ENCODE peak calls at places on chromosomes 6 and 20, in four cellular contexts. D is A549, N is K562, O is HepG2. C is an unnamed sample.

GRCh38 chr20:23007462-23007861 is 27.6 kb upstream of the SSTR4 start:
- DNase-seq in D (no peak), N (no peak), O (no peak), C (no peak)

GRCh38 chr6:91781946-91782345 is 1195.1 kb upstream of the MAP3K7 start:
- DNase-seq in D (no peak), N (no peak), O (no peak), C (no peak)

GRCh38 chr6:21754891-21755290 is 161.3 kb downstream of the SOX4 start:
- DNase-seq in D (peak), N (no peak), O (no peak), C (no peak)

GRCh38 chr20:13868331-13868730 is 83.5 kb downstream of the NDUFAF5 start:
- DNase-seq in D (peak), N (no peak), O (no peak), C (no peak)

GRCh38 chr20:60400567-60400966 is 442.3 kb downstream of the CDH26 start:
- DNase-seq in D (no peak), N (no peak), O (no peak), C (no peak)

GRCh38 chr6:35485402-35485877 is 11.4 kb downstream of the TEAD3 start:
- DNase-seq in D (no peak), N (no peak), O (no peak), C (peak)

GRCh38 chr6:20873425-20874190 is 339.4 kb downstream of the CDKAL1 start:
- DNase-seq in D (peak), N (no peak), O (no peak), C (no peak)

GRCh38 chr6:137926207-137926731 is 59.2 kb downstream of the TNFAIP3 start:
- DNase-seq in D (no peak), N (peak), O (no peak), C (peak)

GRCh38 chr20:46028110-46028509 is 905 bp upstream of the SLC12A5 start:
- DNase-seq in D (no peak), N (no peak), O (no peak), C (no peak)

GRCh38 chr20:61868006-61868405 is 197.7 kb downstream of the TAF4 start:
- DNase-seq in D (no peak), N (no peak), O (no peak), C (no peak)

GRCh38 chr6:104789770-104790190 is 69.9 kb downstream of the HACE1 start:
- DNase-seq in D (peak), N (peak), O (peak), C (no peak)

GRCh38 chr6:167140589-167141474 is 16.9 kb downstream of the GPR31 start:
- DNase-seq in D (no peak), N (no peak), O (peak), C (no peak)

GRCh38 chr6:47780510-47781356 is 1.1 kb upstream of the OPN5 start:
- DNase-seq in D (peak), N (peak), O (peak), C (no peak)

DNA sequence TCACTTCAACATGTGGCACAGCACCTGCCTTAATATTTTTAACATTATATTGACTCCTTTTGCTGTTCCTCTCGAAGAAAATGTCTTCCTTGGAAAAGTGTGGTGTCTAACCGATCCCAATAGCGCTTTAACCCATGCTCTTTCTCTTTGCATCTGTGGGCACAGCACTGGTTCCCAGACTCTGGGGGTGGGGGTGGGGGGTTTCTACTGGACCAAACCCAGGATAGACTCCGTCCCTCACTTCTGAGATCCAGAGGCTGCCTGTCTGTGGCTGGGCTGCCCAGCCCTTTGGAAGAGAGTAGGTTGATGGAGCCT is 3.9 kb upstream of the ZNF292 start:
- DNase-seq in D (no peak), N (no peak), O (no peak), C (no peak)
- TF ChIP-seq NR3C1 in D (no peak), N (no peak), O (no peak), C (no peak)

DNA sequence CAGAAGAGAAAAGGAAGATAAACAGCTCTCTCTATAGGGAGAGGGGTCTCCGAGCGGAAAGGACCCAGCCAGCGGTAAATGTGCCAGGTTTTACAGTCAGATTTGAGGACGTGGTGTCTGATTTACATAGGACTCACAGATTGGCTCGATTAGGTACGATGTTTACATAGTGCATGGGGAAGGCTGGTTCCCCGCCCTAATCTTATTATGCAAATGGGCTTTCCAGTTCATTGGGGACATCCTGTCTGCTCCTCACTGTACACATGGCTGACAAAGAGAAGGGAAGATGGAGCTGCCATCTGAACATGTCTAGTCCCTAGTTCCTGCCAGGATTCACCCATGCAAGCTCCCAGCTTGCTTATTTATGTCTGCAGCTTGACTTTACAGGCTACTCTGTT is 119.9 kb downstream of the RNF144B start:
- DNase-seq in D (no peak), N (peak), O (no peak), C (no peak)
- TF ChIP-seq NR3C1 in D (no peak), N (no peak), O (no peak), C (no peak)

GRCh38 chr6:160929831-160930230 is 61.7 kb upstream of the MAP3K4 start:
- DNase-seq in D (no peak), N (no peak), O (no peak), C (no peak)

GRCh38 chr6:160933256-160933655 is 58.3 kb upstream of the MAP3K4 start:
- DNase-seq in D (no peak), N (peak), O (peak), C (peak)

GRCh38 chr6:160931378-160932343 is 59.9 kb upstream of the MAP3K4 start:
- DNase-seq in D (no peak), N (no peak), O (no peak), C (no peak)

GRCh38 chr6:160927416-160927815 is 64.2 kb upstream of the MAP3K4 start:
- DNase-seq in D (no peak), N (no peak), O (no peak), C (no peak)

GRCh38 chr6:160930547-160931377 is 60.8 kb upstream of the MAP3K4 start:
- DNase-seq in D (peak), N (peak), O (peak), C (peak)
- TF ChIP-seq NR3C1 in D (no peak), N (no peak), O (no peak), C (no peak)

GRCh38 chr6:152209211-152209610 is 401.7 kb downstream of the ESR1 start:
- DNase-seq in D (no peak), N (no peak), O (no peak), C (no peak)

GRCh38 chr6:152204584-152204983 is 397.1 kb downstream of the ESR1 start:
- DNase-seq in D (no peak), N (no peak), O (no peak), C (no peak)

GRCh38 chr6:152206072-152206818 is 398.8 kb downstream of the ESR1 start:
- DNase-seq in D (peak), N (peak), O (peak), C (peak)

GRCh38 chr6:152212437-152212836 is 405.0 kb downstream of the ESR1 start:
- DNase-seq in D (no peak), N (no peak), O (no peak), C (no peak)

DNA sequence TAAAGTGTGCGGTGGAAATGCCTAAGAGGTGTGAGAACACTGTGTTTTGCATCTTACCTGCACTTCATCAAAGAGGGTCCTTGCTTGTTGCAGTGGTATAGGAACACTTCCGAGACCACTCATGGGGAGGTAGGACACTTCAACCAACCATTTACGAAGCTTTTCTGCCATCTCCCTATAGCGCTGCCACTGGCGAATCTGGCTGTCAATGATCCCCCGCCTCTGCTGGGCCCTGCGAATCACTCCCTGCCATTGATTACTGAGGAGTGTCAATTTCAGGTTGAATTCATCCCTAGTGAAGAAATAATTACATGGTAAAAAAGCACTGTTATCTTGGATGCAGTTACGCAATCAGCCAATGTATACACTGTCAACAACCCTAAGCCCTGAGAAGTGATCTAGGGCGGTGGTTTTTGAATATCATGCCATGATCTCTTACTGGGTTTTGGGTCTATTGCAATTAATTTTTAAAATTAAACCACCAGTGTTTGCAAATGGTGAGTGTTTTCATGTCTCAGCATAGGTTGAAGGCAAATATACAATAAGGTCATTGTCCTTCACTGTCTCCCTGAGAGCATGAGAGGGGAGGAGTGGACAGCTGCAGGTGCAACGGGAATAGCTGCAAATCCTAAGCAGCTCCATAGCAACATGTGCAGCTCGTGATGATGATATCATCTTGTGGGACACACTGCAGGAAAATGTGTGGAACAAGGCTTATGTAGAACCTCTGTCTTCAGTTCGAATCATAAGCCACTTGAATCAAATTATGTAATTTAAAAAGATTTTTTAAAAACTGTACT is 400.6 kb downstream of the ESR1 start:
- DNase-seq in D (no peak), N (no peak), O (peak), C (no peak)
- TF ChIP-seq NR3C1 in D (no peak), N (no peak), O (no peak), C (no peak)

GRCh38 chr20:32078777-32079176 is 26.7 kb downstream of the HCK start:
- DNase-seq in D (no peak), N (no peak), O (no peak), C (no peak)

GRCh38 chr20:32079655-32080109 is 27.6 kb downstream of the HCK start:
- DNase-seq in D (no peak), N (peak), O (peak), C (no peak)

GRCh38 chr20:32080783-32081182 is 28.7 kb upstream of the TM9SF4 start:
- DNase-seq in D (no peak), N (no peak), O (no peak), C (no peak)

GRCh38 chr20:32077192-32077591 is 25.1 kb downstream of the HCK start:
- DNase-seq in D (no peak), N (no peak), O (no peak), C (no peak)

GRCh38 chr20:32078322-32078721 is 26.3 kb downstream of the HCK start:
- DNase-seq in D (no peak), N (no peak), O (no peak), C (no peak)
- TF ChIP-seq NR3C1 in D (no peak), N (no peak), O (no peak), C (no peak)

DNA sequence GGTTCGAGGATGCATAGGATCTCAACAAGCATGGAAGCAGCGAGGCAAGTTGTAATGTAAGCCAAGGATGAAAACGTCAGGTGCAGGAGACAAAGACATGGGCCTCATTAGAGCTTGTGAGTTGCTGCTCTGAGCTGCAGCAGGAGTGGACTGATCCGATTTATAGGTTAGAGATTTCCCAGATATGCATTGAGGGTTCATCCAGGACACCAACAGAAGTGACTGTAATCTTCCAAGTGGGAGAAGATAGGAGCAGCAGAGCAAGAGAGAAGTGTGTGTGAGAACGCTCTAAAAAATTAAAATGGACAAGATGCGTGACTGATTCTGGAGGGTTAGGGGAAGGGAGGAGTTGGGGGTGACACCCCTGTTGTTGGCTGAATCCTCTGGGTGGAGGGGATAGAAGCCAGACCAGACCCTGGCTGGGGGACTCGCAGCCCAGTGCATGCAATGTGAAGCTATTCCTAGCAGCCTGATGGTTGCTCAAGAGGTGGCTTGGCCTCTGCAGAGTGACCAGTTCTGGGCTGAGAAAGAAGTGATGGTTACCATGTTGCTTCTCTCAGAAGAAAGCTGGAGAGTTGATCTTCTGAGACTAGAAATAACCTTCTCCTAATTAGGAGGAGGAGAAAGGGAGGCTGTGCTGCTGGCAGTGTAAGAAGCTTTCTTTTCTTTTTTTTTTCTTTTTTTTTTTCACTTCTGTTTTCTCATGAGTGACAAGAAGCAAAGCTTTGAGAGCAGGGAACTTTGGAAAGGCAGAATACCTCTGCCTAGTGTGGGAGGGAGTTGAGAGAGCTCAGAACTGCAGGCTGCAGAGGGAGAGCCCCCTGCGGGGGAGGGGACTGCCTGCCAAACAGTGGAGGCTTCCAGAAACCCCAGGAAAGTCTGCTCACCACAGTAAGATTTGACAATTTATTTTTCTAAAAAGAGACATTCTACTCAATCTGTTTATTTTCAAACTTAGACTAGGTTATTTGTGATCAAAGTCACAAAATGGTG is 116.9 kb downstream of the SLX4IP start:
- DNase-seq in D (no peak), N (peak), O (no peak), C (peak)
- TF ChIP-seq NR3C1 in D (no peak), N (no peak), O (no peak), C (no peak)

GRCh38 chr20:16206817-16207216 is 366.4 kb downstream of the KIF16B start:
- DNase-seq in D (no peak), N (no peak), O (no peak), C (no peak)

GRCh38 chr20:16205505-16205904 is 367.7 kb downstream of the KIF16B start:
- DNase-seq in D (no peak), N (no peak), O (no peak), C (no peak)

GRCh38 chr20:16203091-16203490 is 370.2 kb downstream of the KIF16B start:
- DNase-seq in D (no peak), N (no peak), O (no peak), C (no peak)

DNA sequence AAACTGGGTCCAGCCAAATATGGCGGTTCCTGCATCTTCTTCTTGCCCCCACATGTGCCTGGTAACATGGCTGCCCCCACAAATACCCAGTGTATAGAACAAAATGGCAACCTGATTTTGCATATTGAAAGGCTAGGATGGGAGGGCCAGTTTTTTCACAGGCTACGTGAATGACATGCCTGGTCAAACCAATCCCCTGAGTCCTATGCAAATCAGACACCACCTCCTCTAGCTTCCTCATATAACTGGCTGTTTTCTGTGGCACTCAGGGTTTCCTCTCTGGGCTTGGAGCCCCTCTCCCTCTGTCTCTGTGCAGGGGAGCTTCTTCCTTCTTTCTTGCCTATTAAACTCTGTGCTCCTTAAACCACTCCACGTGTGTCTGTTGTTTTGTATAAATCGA is 372.1 kb downstream of the KIF16B start:
- DNase-seq in D (peak), N (peak), O (no peak), C (no peak)
- TF ChIP-seq NR3C1 in D (no peak), N (no peak), O (no peak), C (no peak)

GRCh38 chr20:11248691-11249178 is 574.9 kb upstream of the JAG1 start:
- DNase-seq in D (no peak), N (no peak), O (no peak), C (no peak)
- TF ChIP-seq NR3C1 in D (no peak), N (no peak), O (no peak), C (no peak)

C was measured in WTC11.